ENCODE peak calls at places on chromosomes 1 and 21, in five cellular contexts. One of them, this sample, is unnamed.

GRCh38 chr1:18628511-18628910 is 2.1 kb upstream of the PAX7 start:
- DNase-seq in K562: no peak
- DNase-seq in H1: no peak
- DNase-seq in GM12891: no peak
- DNase-seq in HepG2: no peak
- DNase-seq in this sample: no peak

GRCh38 chr21:28283652-28284490 is 708.8 kb downstream of the LTN1 start:
- DNase-seq in K562: no peak
- DNase-seq in H1: no peak
- DNase-seq in GM12891: no peak
- DNase-seq in HepG2: peak; percentile 40
- DNase-seq in this sample: no peak

GRCh38 chr1:246483204-246483933 is 23.7 kb downstream of the SMYD3 start:
- DNase-seq in K562: no peak
- DNase-seq in H1: no peak
- DNase-seq in GM12891: no peak
- DNase-seq in HepG2: no peak
- DNase-seq in this sample: no peak

GRCh38 chr1:223796210-223796609 is 49.5 kb downstream of the TP53BP2 start:
- DNase-seq in K562: no peak
- DNase-seq in H1: no peak
- DNase-seq in GM12891: no peak
- DNase-seq in HepG2: no peak
- DNase-seq in this sample: no peak

GRCh38 chr1:180923024-180923841 is 10.5 kb downstream of the KIAA1614 start:
- DNase-seq in K562: no peak
- DNase-seq in H1: peak; percentile 91
- DNase-seq in GM12891: no peak
- DNase-seq in HepG2: peak; percentile 45
- DNase-seq in this sample: no peak

GRCh38 chr1:197899037-197899436 is 3.4 kb upstream of the C1orf53 start:
- DNase-seq in K562: no peak
- DNase-seq in H1: no peak
- DNase-seq in GM12891: no peak
- DNase-seq in HepG2: no peak
- DNase-seq in this sample: no peak

GRCh38 chr1:152902676-152903075 is 5.7 kb upstream of the IVL start:
- DNase-seq in K562: no peak
- DNase-seq in H1: no peak
- DNase-seq in GM12891: no peak
- DNase-seq in HepG2: no peak
- DNase-seq in this sample: no peak

GRCh38 chr1:214864896-214865688 is 217.4 kb upstream of the KCNK2 start:
- DNase-seq in K562: no peak
- DNase-seq in H1: no peak
- DNase-seq in GM12891: no peak
- DNase-seq in HepG2: no peak
- DNase-seq in this sample: no peak

GRCh38 chr1:110455151-110455550 is 4.2 kb downstream of the PROK1 start:
- DNase-seq in K562: peak; percentile 44
- DNase-seq in H1: no peak
- DNase-seq in GM12891: no peak
- DNase-seq in HepG2: no peak
- DNase-seq in this sample: no peak

GRCh38 chr21:28256420-28256831 is 736.3 kb downstream of the LTN1 start:
- DNase-seq in K562: no peak
- DNase-seq in H1: no peak
- DNase-seq in GM12891: no peak
- DNase-seq in HepG2: peak; percentile 94
- DNase-seq in this sample: no peak

GRCh38 chr1:145714524-145715111 is 4.7 kb upstream of the CD160 start:
- DNase-seq in K562: no peak
- DNase-seq in H1: no peak
- DNase-seq in GM12891: no peak
- DNase-seq in HepG2: peak; percentile 84
- DNase-seq in this sample: no peak

GRCh38 chr1:194078765-194079164 is 892.4 kb upstream of the B3GALT2 start:
- DNase-seq in K562: no peak
- DNase-seq in H1: no peak
- DNase-seq in GM12891: no peak
- DNase-seq in HepG2: no peak
- DNase-seq in this sample: no peak

GRCh38 chr1:110505596-110505995 is 13.4 kb downstream of the KCNA10 start:
- DNase-seq in K562: no peak
- DNase-seq in H1: no peak
- DNase-seq in GM12891: no peak
- DNase-seq in HepG2: no peak
- DNase-seq in this sample: no peak

GRCh38 chr1:30786264-30786991 is 28.9 kb upstream of the LAPTM5 start:
- DNase-seq in K562: no peak
- DNase-seq in H1: no peak
- DNase-seq in GM12891: no peak
- DNase-seq in HepG2: peak; percentile 79
- DNase-seq in this sample: no peak

GRCh38 chr1:230109871-230110667 is 43.0 kb downstream of the GALNT2 start:
- DNase-seq in K562: no peak
- DNase-seq in H1: no peak
- DNase-seq in GM12891: peak; percentile 75
- DNase-seq in HepG2: peak; percentile 32
- DNase-seq in this sample: peak; percentile 90

GRCh38 chr21:32112194-32112593 is 166.7 kb downstream of the MIS18A start:
- DNase-seq in K562: no peak
- DNase-seq in H1: no peak
- DNase-seq in GM12891: no peak
- DNase-seq in HepG2: no peak
- DNase-seq in this sample: no peak

GRCh38 chr21:15682182-15682895 is 47.4 kb upstream of the USP25 start:
- DNase-seq in K562: no peak
- DNase-seq in H1: no peak
- DNase-seq in GM12891: no peak
- DNase-seq in HepG2: peak; percentile 49
- DNase-seq in this sample: no peak

GRCh38 chr1:228884615-228885566 is 149.6 kb downstream of the RHOU start:
- DNase-seq in K562: no peak
- DNase-seq in H1: no peak
- DNase-seq in GM12891: no peak
- DNase-seq in HepG2: peak; percentile 85
- DNase-seq in this sample: no peak

GRCh38 chr1:119329521-119329920 is 39.1 kb upstream of the HAO2 start:
- DNase-seq in K562: no peak
- DNase-seq in H1: no peak
- DNase-seq in GM12891: no peak
- DNase-seq in HepG2: no peak
- DNase-seq in this sample: no peak

GRCh38 chr21:45048968-45049367 is 25.4 kb upstream of the ADARB1 start:
- DNase-seq in K562: no peak
- DNase-seq in H1: no peak
- DNase-seq in GM12891: no peak
- DNase-seq in HepG2: no peak
- DNase-seq in this sample: no peak

GRCh38 chr1:2213576-2214505 is 14.3 kb upstream of the SKI start:
- DNase-seq in K562: no peak
- DNase-seq in H1: no peak
- DNase-seq in GM12891: no peak
- DNase-seq in HepG2: no peak
- DNase-seq in this sample: no peak

GRCh38 chr1:231951399-231951798 is 324.8 kb downstream of the DISC1 start:
- DNase-seq in K562: no peak
- DNase-seq in H1: no peak
- DNase-seq in GM12891: no peak
- DNase-seq in HepG2: no peak
- DNase-seq in this sample: no peak

GRCh38 chr1:208714356-208714755 is 470.2 kb upstream of the PLXNA2 start:
- DNase-seq in K562: no peak
- DNase-seq in H1: no peak
- DNase-seq in GM12891: no peak
- DNase-seq in HepG2: no peak
- DNase-seq in this sample: no peak

GRCh38 chr1:107817909-107818308 is 147.1 kb downstream of the VAV3 start:
- DNase-seq in K562: no peak
- DNase-seq in H1: no peak
- DNase-seq in GM12891: no peak
- DNase-seq in HepG2: no peak
- DNase-seq in this sample: no peak

DNA sequence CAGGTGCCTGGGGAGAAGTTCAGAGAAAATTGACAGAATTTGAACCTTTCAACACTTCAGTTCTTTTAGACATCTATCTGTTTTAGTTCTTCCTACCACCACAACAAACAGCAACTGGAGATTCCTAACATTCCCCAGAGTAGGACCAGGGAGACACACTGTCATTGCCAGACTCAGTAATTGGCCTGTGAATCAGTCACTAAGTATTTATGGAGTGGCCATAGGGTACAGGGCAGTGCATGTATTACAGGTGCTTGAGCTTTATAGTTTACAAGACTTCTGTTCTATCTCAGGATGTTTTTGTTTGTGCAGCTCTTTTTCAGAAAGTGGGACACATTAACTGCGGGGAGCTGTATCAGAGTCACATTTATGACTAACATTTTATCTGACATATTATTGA is 1.7 kb downstream of the CDC14A start:
- DNase-seq in K562: no peak
- DNase-seq in H1: no peak
- DNase-seq in GM12891: no peak
- DNase-seq in HepG2: peak; percentile 82
- DNase-seq in this sample: no peak
- TF ChIP-seq TAF1 in K562: no peak
- TF ChIP-seq TAF1 in H1: no peak
- TF ChIP-seq TAF1 in GM12891: no peak
- TF ChIP-seq TAF1 in HepG2: no peak
- TF ChIP-seq TAF1 in this sample: no peak

GRCh38 chr1:25117233-25117823 is 115.0 kb downstream of the SYF2 start:
- DNase-seq in K562: peak; percentile 64
- DNase-seq in H1: peak; percentile 38
- DNase-seq in GM12891: no peak
- DNase-seq in HepG2: peak; percentile 60
- DNase-seq in this sample: no peak
- TF ChIP-seq TAF1 in K562: no peak
- TF ChIP-seq TAF1 in H1: no peak
- TF ChIP-seq TAF1 in GM12891: no peak
- TF ChIP-seq TAF1 in HepG2: no peak
- TF ChIP-seq TAF1 in this sample: no peak

GRCh38 chr1:31957701-31958674 is 19.8 kb upstream of the PTP4A2 start:
- DNase-seq in K562: peak; percentile 69
- DNase-seq in H1: no peak
- DNase-seq in GM12891: no peak
- DNase-seq in HepG2: no peak
- DNase-seq in this sample: peak; percentile 30
- TF ChIP-seq TAF1 in K562: no peak
- TF ChIP-seq TAF1 in H1: no peak
- TF ChIP-seq TAF1 in GM12891: no peak
- TF ChIP-seq TAF1 in HepG2: no peak
- TF ChIP-seq TAF1 in this sample: peak; percentile 20

GRCh38 chr21:42308914-42309752 is 6.1 kb downstream of the TFF3 start:
- DNase-seq in K562: peak; percentile 39
- DNase-seq in H1: no peak
- DNase-seq in GM12891: no peak
- DNase-seq in HepG2: no peak
- DNase-seq in this sample: no peak

GRCh38 chr21:42308161-42308913 is 6.9 kb downstream of the TFF3 start:
- DNase-seq in K562: no peak
- DNase-seq in H1: no peak
- DNase-seq in GM12891: no peak
- DNase-seq in HepG2: no peak
- DNase-seq in this sample: no peak

GRCh38 chr21:42310411-42311001 is 4.7 kb downstream of the TFF3 start:
- DNase-seq in K562: no peak
- DNase-seq in H1: no peak
- DNase-seq in GM12891: no peak
- DNase-seq in HepG2: no peak
- DNase-seq in this sample: no peak

GRCh38 chr21:42311160-42311559 is 4.0 kb downstream of the TFF3 start:
- DNase-seq in K562: no peak
- DNase-seq in H1: no peak
- DNase-seq in GM12891: no peak
- DNase-seq in HepG2: no peak
- DNase-seq in this sample: no peak

GRCh38 chr21:42309753-42310213 is 5.4 kb downstream of the TFF3 start:
- DNase-seq in K562: peak; percentile 87
- DNase-seq in H1: no peak
- DNase-seq in GM12891: peak; percentile 83
- DNase-seq in HepG2: no peak
- DNase-seq in this sample: peak; percentile 62
- TF ChIP-seq TAF1 in K562: no peak
- TF ChIP-seq TAF1 in H1: no peak
- TF ChIP-seq TAF1 in GM12891: no peak
- TF ChIP-seq TAF1 in HepG2: no peak
- TF ChIP-seq TAF1 in this sample: no peak

This sample was measured in GM12892.